ENCODE peak calls at places on chromosomes 2 and 18, in eight cellular contexts. W is K562, R is neural progenitor cell, M is OCI-LY7, A is HCT116, O is IMR-90, X is neuronal stem cell, D is fibroblast of lung. I is an unnamed sample.

GRCh38 chr2:160229591-160229990 is 29.5 kb upstream of the ITGB6 start:
- DNase-seq in X (no peak), O (peak), R (no peak), W (no peak), M (no peak), A (no peak), D (peak), I (no peak)

GRCh38 chr18:22378672-22379282 is 38.9 kb downstream of the CTAGE1 start:
- DNase-seq in D (peak), M (peak), O (peak), W (peak), A (peak), X (no peak), R (peak), I (no peak)

GRCh38 chr18:74081966-74082365 is 65.7 kb downstream of the FBXO15 start:
- DNase-seq in O (no peak), M (no peak), A (no peak), D (no peak), W (no peak), X (no peak), R (no peak), I (no peak)

GRCh38 chr2:182941939-182942338 is 75.5 kb upstream of the FRZB start:
- DNase-seq in A (no peak), X (no peak), O (peak), D (peak), R (no peak), W (no peak), M (no peak), I (no peak)

GRCh38 chr2:173898178-173898668 is 67.0 kb downstream of the SP3 start:
- DNase-seq in O (no peak), X (no peak), R (no peak), A (no peak), M (peak), D (peak), W (no peak), I (peak)

GRCh38 chr2:111923271-111923670 is 24.9 kb downstream of the MERTK start:
- DNase-seq in O (peak), M (no peak), X (no peak), W (no peak), A (no peak), D (peak), R (no peak), I (no peak)

GRCh38 chr2:160241251-160242137 is 41.4 kb upstream of the ITGB6 start:
- DNase-seq in D (peak), O (peak), W (no peak), M (no peak), R (no peak), A (peak), X (no peak), I (no peak)

GRCh38 chr2:97966545-97967215 is 29.1 kb downstream of the TMEM131 start:
- DNase-seq in O (peak), D (no peak), A (peak), R (no peak), W (no peak), M (no peak), X (no peak), I (no peak)

GRCh38 chr2:136051001-136051724 is 65.7 kb upstream of the DARS1 start:
- DNase-seq in R (no peak), M (no peak), O (no peak), A (no peak), D (no peak), X (no peak), W (no peak), I (no peak)

GRCh38 chr18:59881728-59882685 is 17.8 kb upstream of the PMAIP1 start:
- DNase-seq in O (peak), D (no peak), R (no peak), W (no peak), A (no peak), X (no peak), M (no peak), I (no peak)

GRCh38 chr18:30903566-30903965 is 139.0 kb downstream of the DSC3 start:
- DNase-seq in W (no peak), D (peak), A (peak), X (no peak), R (no peak), O (no peak), M (no peak), I (no peak)

GRCh38 chr2:59985923-59986322 is 567.5 kb downstream of the BCL11A start:
- DNase-seq in D (no peak), W (no peak), R (no peak), A (no peak), M (no peak), O (no peak), X (no peak), I (no peak)

GRCh38 chr2:159046966-159047365 is 78.5 kb downstream of the TANC1 start:
- DNase-seq in X (no peak), D (peak), A (no peak), M (no peak), O (peak), R (no peak), W (no peak), I (no peak)

GRCh38 chr2:191382801-191383200 is 137.6 kb downstream of the MYO1B start:
- DNase-seq in M (no peak), O (peak), W (no peak), R (no peak), D (peak), X (no peak), A (no peak), I (no peak)

GRCh38 chr18:987325-988186 is 82.9 kb downstream of the ADCYAP1 start:
- DNase-seq in O (no peak), A (no peak), R (no peak), D (peak), M (no peak), X (no peak), W (peak), I (no peak)

GRCh38 chr2:227106845-227107759 is 56.9 kb downstream of the COL4A4 start:
- DNase-seq in W (no peak), A (peak), X (peak), D (peak), M (peak), R (peak), O (peak), I (peak)

GRCh38 chr18:34933880-34934689 is 107.1 kb upstream of the MAPRE2 start:
- DNase-seq in W (no peak), M (no peak), X (no peak), R (no peak), O (peak), A (no peak), D (peak), I (no peak)

GRCh38 chr18:11047156-11047555 is 102.2 kb downstream of the PIEZO2 start:
- DNase-seq in R (no peak), O (peak), X (no peak), M (no peak), D (no peak), W (no peak), A (no peak), I (no peak)

GRCh38 chr2:217599906-217600305 is 402.9 kb downstream of the TNS1 start:
- DNase-seq in W (no peak), O (peak), D (no peak), A (no peak), R (no peak), M (no peak), X (no peak), I (no peak)

GRCh38 chr18:35474884-35475283 is 22.9 kb downstream of the INO80C start:
- DNase-seq in A (no peak), R (no peak), X (no peak), W (no peak), M (no peak), D (no peak), O (no peak), I (no peak)

GRCh38 chr2:18149660-18150246 is 271.3 kb downstream of the KCNS3 start:
- DNase-seq in O (peak), W (no peak), R (peak), X (peak), M (peak), D (peak), A (peak), I (peak)

GRCh38 chr2:20650880-20651730 is at the start of gene HS1BP3:
- DNase-seq in X (peak), D (peak), A (peak), M (peak), R (peak), W (peak), O (peak), I (peak)

GRCh38 chr18:32769242-32770180 is 3.3 kb downstream of the KLHL14 start:
- DNase-seq in R (peak), W (no peak), M (peak), O (no peak), D (no peak), A (no peak), X (no peak), I (no peak)

GRCh38 chr18:77433076-77433475 is 183.4 kb downstream of the GALR1 start:
- DNase-seq in D (no peak), X (no peak), M (no peak), O (no peak), W (no peak), R (no peak), A (no peak), I (no peak)

GRCh38 chr2:172442072-172442895 is 14.9 kb downstream of the ITGA6 start:
- DNase-seq in O (peak), W (no peak), R (peak), M (no peak), D (peak), A (peak), X (no peak), I (no peak)

GRCh38 chr18:9825571-9826073 is 60.2 kb upstream of the TXNDC2 start:
- DNase-seq in O (peak), W (no peak), D (peak), R (no peak), M (peak), A (peak), X (no peak), I (no peak)

GRCh38 chr2:188176626-188177025 is 115.0 kb upstream of the GULP1 start:
- DNase-seq in R (no peak), O (no peak), X (no peak), W (no peak), D (no peak), M (no peak), A (no peak), I (no peak)

GRCh38 chr2:188181884-188182283 is 109.8 kb upstream of the GULP1 start:
- DNase-seq in M (no peak), X (no peak), R (no peak), D (no peak), A (no peak), O (no peak), W (no peak), I (no peak)

GRCh38 chr2:188181035-188181434 is 110.6 kb upstream of the GULP1 start:
- DNase-seq in X (no peak), O (peak), A (no peak), W (no peak), M (no peak), D (peak), R (no peak), I (no peak)

GRCh38 chr2:188181439-188181838 is 110.2 kb upstream of the GULP1 start:
- DNase-seq in D (no peak), A (no peak), O (no peak), W (no peak), X (no peak), M (no peak), R (peak), I (no peak)
- H3K4me2 ChIP-seq in D (peak), A (no peak), O (peak), W (no peak), X (no peak), M (no peak), R (peak), I (no peak)

GRCh38 chr18:44764863-44765262 is 84.2 kb downstream of the SETBP1 start:
- DNase-seq in W (no peak), A (no peak), X (no peak), R (no peak), D (no peak), O (no peak), M (no peak), I (no peak)

GRCh38 chr18:44759925-44760342 is 79.2 kb downstream of the SETBP1 start:
- DNase-seq in M (peak), X (no peak), W (no peak), O (no peak), R (no peak), A (no peak), D (no peak), I (peak)

GRCh38 chr18:44758821-44759624 is 78.3 kb downstream of the SETBP1 start:
- DNase-seq in X (no peak), A (no peak), W (no peak), O (no peak), R (no peak), M (peak), D (no peak), I (peak)

GRCh38 chr18:44763327-44763726 is 82.6 kb downstream of the SETBP1 start:
- DNase-seq in A (no peak), D (no peak), W (no peak), X (no peak), O (no peak), M (no peak), R (no peak), I (no peak)

DNA sequence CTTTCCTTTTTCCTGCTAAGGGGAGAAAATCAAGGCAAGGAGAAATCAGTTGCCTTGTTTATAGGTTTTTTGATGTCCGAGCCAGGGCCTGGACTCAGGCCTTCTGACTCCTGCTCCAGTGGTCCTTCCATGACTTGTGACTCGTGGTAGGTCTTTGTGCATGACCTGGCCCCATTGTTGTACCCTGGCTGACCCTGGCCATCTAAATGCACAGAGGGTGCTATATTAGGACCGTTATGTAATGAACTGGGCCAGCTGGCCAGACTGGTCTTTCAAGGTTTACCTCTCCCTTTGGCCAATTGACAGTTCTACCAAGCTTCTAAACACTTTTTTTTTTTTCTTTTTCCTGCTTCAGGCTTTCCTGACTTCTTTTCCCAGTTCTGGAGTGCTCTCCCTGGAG is 81.1 kb downstream of the SETBP1 start:
- DNase-seq in O (no peak), M (no peak), X (no peak), D (no peak), W (no peak), A (no peak), R (no peak), I (no peak)
- H3K4me2 ChIP-seq in O (no peak), M (no peak), X (no peak), D (no peak), W (no peak), A (no peak), R (no peak), I (no peak)

GRCh38 chr2:237862528-237862895 is 3.1 kb downstream of the RAMP1 start:
- DNase-seq in R (no peak), M (no peak), D (no peak), W (no peak), A (no peak), O (no peak), X (no peak), I (no peak)
- H3K4me2 ChIP-seq in R (no peak), M (no peak), D (no peak), W (no peak), A (peak), O (no peak), X (no peak), I (no peak)

GRCh38 chr2:144659731-144660275 is 139.9 kb upstream of the ZEB2 start:
- DNase-seq in M (no peak), R (no peak), A (peak), W (peak), O (peak), X (no peak), D (peak), I (no peak)
- H3K4me2 ChIP-seq in M (no peak), R (no peak), A (peak), W (peak), O (no peak), X (no peak), D (no peak), I (no peak)

GRCh38 chr2:134234535-134234934 is 19.3 kb upstream of the MGAT5 start:
- DNase-seq in A (no peak), M (peak), X (no peak), R (no peak), W (no peak), O (no peak), D (no peak), I (no peak)

GRCh38 chr2:134238371-134238770 is 15.5 kb upstream of the MGAT5 start:
- DNase-seq in R (no peak), D (peak), W (no peak), O (peak), X (no peak), A (no peak), M (no peak), I (no peak)

GRCh38 chr2:134232868-134233732 is 20.8 kb upstream of the MGAT5 start:
- DNase-seq in W (no peak), R (no peak), M (peak), X (no peak), A (no peak), O (peak), D (no peak), I (peak)

GRCh38 chr2:134233733-134234135 is 20.1 kb upstream of the MGAT5 start:
- DNase-seq in A (no peak), D (no peak), M (peak), R (no peak), X (no peak), O (no peak), W (no peak), I (peak)

DNA sequence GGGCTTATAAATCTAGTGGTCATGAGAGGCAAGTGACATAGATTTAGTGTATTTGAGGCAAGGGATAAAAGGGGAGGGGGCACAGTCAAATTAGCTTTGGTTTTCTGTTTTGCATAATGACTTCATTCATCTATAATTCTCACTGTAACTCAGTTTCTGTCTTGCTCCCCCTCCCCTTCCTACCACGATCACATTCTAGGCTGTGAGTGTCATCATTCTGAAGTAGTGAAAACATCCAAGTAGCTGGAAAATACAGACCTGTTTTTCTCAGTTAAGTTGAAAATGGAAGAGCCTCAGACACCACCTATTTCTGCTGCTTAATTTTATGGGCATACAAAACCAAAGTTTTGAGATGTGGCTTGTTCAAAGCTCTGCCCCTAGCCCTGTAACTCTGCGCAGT is 18.1 kb upstream of the MGAT5 start:
- DNase-seq in M (no peak), D (no peak), O (peak), R (no peak), A (no peak), X (no peak), W (no peak), I (no peak)
- H3K4me2 ChIP-seq in M (peak), D (no peak), O (peak), R (no peak), A (no peak), X (no peak), W (no peak), I (no peak)

GRCh38 chr2:284896-285492 is 2.9 kb downstream of the ALKAL2 start:
- DNase-seq in M (no peak), A (no peak), R (no peak), X (no peak), W (no peak), D (no peak), O (no peak), I (no peak)
- H3K4me2 ChIP-seq in M (no peak), A (no peak), R (no peak), X (no peak), W (no peak), D (no peak), O (no peak), I (no peak)

DNA sequence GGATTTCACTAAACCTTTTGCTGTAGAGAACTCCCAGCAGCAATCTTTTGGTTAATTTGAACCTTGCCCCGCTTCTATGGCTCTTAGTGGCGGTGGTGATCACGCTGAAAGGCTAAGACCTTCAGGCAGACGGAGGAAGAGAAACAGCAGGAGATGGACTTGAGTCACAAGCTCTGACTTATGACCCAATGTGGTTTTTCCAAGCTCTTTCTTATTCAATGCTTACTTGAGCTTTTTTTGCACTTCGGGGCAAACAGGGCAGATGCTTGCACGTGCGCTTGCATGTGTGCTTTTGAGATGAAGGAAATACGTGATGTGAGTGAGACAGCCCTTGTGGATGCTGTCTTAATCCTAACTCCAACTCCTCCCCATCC is 21.4 kb downstream of the TRIB2 start:
- DNase-seq in M (no peak), A (no peak), R (no peak), O (peak), X (no peak), W (no peak), D (peak), I (no peak)
- H3K4me2 ChIP-seq in M (no peak), A (no peak), R (no peak), O (no peak), X (no peak), W (no peak), D (no peak), I (no peak)

GRCh38 chr2:108270346-108270745 is 18.3 kb upstream of the SULT1C2 start:
- DNase-seq in A (no peak), W (no peak), R (no peak), X (no peak), O (no peak), D (no peak), M (no peak), I (no peak)
- H3K4me2 ChIP-seq in A (no peak), W (no peak), R (no peak), X (no peak), O (no peak), D (no peak), M (no peak), I (no peak)

I was measured in MM.1S.